ENCODE peak calls at places on chromosomes 16 and 17, in six cellular contexts. H, N, Q, X, V and F are unnamed samples.

GRCh38 chr17:50947844-50948514 is 81.8 kb upstream of the TOB1 start:
- DNase-seq in H (peak; percentile 93), X (no peak), Q (no peak), N (no peak), V (peak; percentile 96), F (no peak)

GRCh38 chr16:87006789-87007745 is 310.1 kb downstream of the C16orf95 start:
- DNase-seq in H (no peak), X (no peak), Q (no peak), V (no peak), N (no peak), F (peak; percentile 50)

GRCh38 chr16:48081656-48082055 is 74.1 kb downstream of the ABCC12 start:
- DNase-seq in V (no peak), Q (peak; percentile 85), H (no peak), X (no peak), N (no peak), F (peak; percentile 97)

GRCh38 chr16:23609929-23610328 is 13.8 kb upstream of the NDUFAB1 start:
- DNase-seq in N (no peak), V (no peak), Q (no peak), X (no peak), H (no peak), F (no peak)

GRCh38 chr17:56754523-56755208 is 79.1 kb downstream of the C17orf67 start:
- DNase-seq in Q (no peak), N (peak; percentile 11), H (no peak), V (no peak), X (peak; percentile 71), F (no peak)

GRCh38 chr16:75062944-75063444 is 53.6 kb downstream of the LDHD start:
- DNase-seq in H (no peak), X (no peak), V (no peak), Q (no peak), N (no peak), F (no peak)

GRCh38 chr16:81842564-81843242 is 63.6 kb downstream of the PLCG2 start:
- DNase-seq in H (no peak), V (no peak), X (no peak), Q (no peak), N (peak; percentile 78), F (no peak)

GRCh38 chr16:15533386-15533785 is 99.0 kb downstream of the BMERB1 start:
- DNase-seq in X (peak; percentile 55), H (no peak), Q (no peak), V (no peak), N (no peak), F (no peak)

GRCh38 chr16:29983420-29984136 is 9.9 kb downstream of the TAOK2 start:
- DNase-seq in H (no peak), N (no peak), X (no peak), V (no peak), Q (no peak), F (no peak)

GRCh38 chr17:6903516-6903915 is 72.0 kb upstream of the TEKT1 start:
- DNase-seq in N (no peak), X (no peak), Q (no peak), V (no peak), H (no peak), F (no peak)

GRCh38 chr16:51056331-51056730 is 94.7 kb downstream of the SALL1 start:
- DNase-seq in Q (no peak), V (no peak), N (no peak), X (no peak), H (no peak), F (no peak)

GRCh38 chr17:29592850-29593545 is at the start of gene ANKRD13B:
- DNase-seq in H (peak; percentile 73), N (peak; percentile 55), X (peak; percentile 85), Q (no peak), V (no peak), F (no peak)

GRCh38 chr17:63821809-63822208 is 5.4 kb upstream of the PSMC5 start:
- DNase-seq in N (no peak), X (no peak), Q (no peak), H (no peak), V (no peak), F (no peak)

GRCh38 chr16:27759947-27760844 is 210.3 kb downstream of the KATNIP start:
- DNase-seq in V (no peak), Q (no peak), N (no peak), X (no peak), H (no peak), F (no peak)

GRCh38 chr16:68306633-68307032 is 4.1 kb downstream of the SLC7A6OS start:
- DNase-seq in X (no peak), Q (no peak), V (no peak), N (no peak), H (no peak), F (no peak)

GRCh38 chr17:81601525-81602120 is 35.3 kb downstream of the NPLOC4 start:
- DNase-seq in X (peak; percentile 77), Q (no peak), H (no peak), V (peak; percentile 29), N (peak; percentile 79), F (peak; percentile 47)

GRCh38 chr16:3695610-3696369 is 21.5 kb downstream of the TRAP1 start:
- DNase-seq in N (peak; percentile 19), Q (no peak), X (no peak), H (no peak), V (peak; percentile 63), F (no peak)

GRCh38 chr17:50487213-50488096 is 8.8 kb downstream of the RSAD1 start:
- DNase-seq in H (no peak), N (no peak), X (no peak), V (peak; percentile 45), Q (no peak), F (no peak)

GRCh38 chr17:17304521-17304985 is 1.4 kb downstream of the NT5M start:
- DNase-seq in Q (no peak), V (no peak), H (no peak), N (peak; percentile 31), X (no peak), F (no peak)

GRCh38 chr16:13909069-13909468 is 10.9 kb upstream of the ERCC4 start:
- DNase-seq in H (no peak), V (no peak), Q (no peak), X (no peak), N (no peak), F (no peak)

GRCh38 chr16:50038756-50039529 is 13.9 kb downstream of the CNEP1R1 start:
- DNase-seq in V (peak; percentile 31), Q (no peak), H (peak; percentile 66), N (no peak), X (peak; percentile 65), F (no peak)

GRCh38 chr16:81410643-81411235 is 33.9 kb upstream of the CMIP start:
- DNase-seq in V (no peak), Q (no peak), N (no peak), X (peak; percentile 77), H (no peak), F (no peak)

GRCh38 chr17:20952183-20952582 is 90.6 kb downstream of the USP22 start:
- DNase-seq in Q (no peak), N (no peak), X (no peak), V (no peak), H (no peak), F (no peak)

GRCh38 chr16:10878644-10879498 is 1.9 kb downstream of the CIITA start:
- DNase-seq in N (peak; percentile 81), V (peak; percentile 75), X (peak; percentile 73), H (peak; percentile 86), Q (no peak), F (no peak)

GRCh38 chr17:38434178-38434665 is 6.0 kb downstream of the ARHGAP23 start:
- DNase-seq in Q (no peak), H (no peak), X (peak; percentile 53), V (no peak), N (no peak), F (no peak)

GRCh38 chr16:69501956-69502457 is 63.8 kb upstream of the NFAT5 start:
- DNase-seq in N (peak; percentile 61), Q (no peak), V (no peak), H (no peak), X (no peak), F (no peak)

GRCh38 chr16:14278749-14279148 is 207.6 kb downstream of the MRTFB start:
- DNase-seq in X (no peak), V (peak; percentile 45), N (no peak), Q (no peak), H (no peak), F (no peak)

GRCh38 chr17:18181358-18181757 is 2.3 kb upstream of the ALKBH5 start:
- DNase-seq in V (no peak), N (no peak), H (no peak), X (no peak), Q (no peak), F (peak; percentile 65)

GRCh38 chr17:76789235-76789788 is 51.4 kb downstream of the MFSD11 start:
- DNase-seq in H (peak; percentile 72), Q (no peak), V (no peak), X (no peak), N (no peak), F (no peak)

GRCh38 chr17:62790554-62790953 is 17.6 kb downstream of the MARCHF10 start:
- DNase-seq in X (peak; percentile 48), N (no peak), H (no peak), V (no peak), Q (no peak), F (peak; percentile 75)
- H3K4me3 ChIP-seq in X (no peak overlapping the region), N (no peak overlapping the region), H (no peak overlapping the region), V (no peak overlapping the region), Q (no peak overlapping the region), F (no peak overlapping the region)

GRCh38 chr16:70725912-70726828 is 40.3 kb upstream of the MTSS2 start:
- DNase-seq in V (no peak), Q (no peak), H (peak; percentile 80), X (no peak), N (no peak), F (no peak)
- H3K4me3 ChIP-seq in V (no peak overlapping the region), Q (no peak overlapping the region), H (no peak overlapping the region), X (no peak overlapping the region), N (no peak overlapping the region), F (no peak overlapping the region)

GRCh38 chr17:78186689-78187595 is at the start of the genes AFMID and TK1:
- DNase-seq in H (peak; percentile 98), Q (peak; percentile 77), V (peak; percentile 99), X (peak; percentile 100), N (peak; percentile 99), F (peak; percentile 88)

GRCh38 chr17:78182504-78182903 is 4.3 kb downstream of the TK1 start:
- DNase-seq in X (peak; percentile 45), N (no peak), V (no peak), Q (no peak), H (no peak), F (no peak)

GRCh38 chr17:78184311-78184710 is 2.5 kb downstream of the TK1 start:
- DNase-seq in V (peak; percentile 85), X (peak; percentile 45), H (no peak), Q (no peak), N (no peak), F (no peak)

GRCh38 chr17:78184868-78185267 is 2.0 kb downstream of the TK1 start:
- DNase-seq in Q (no peak), X (no peak), H (no peak), V (no peak), N (no peak), F (no peak)

GRCh38 chr17:78185981-78186688 is 717 bp downstream of the TK1 start:
- DNase-seq in H (peak; percentile 73), Q (no peak), V (no peak), X (peak; percentile 82), N (peak; percentile 56), F (no peak)
- H3K4me3 ChIP-seq in H (no peak overlapping the region), Q (peak overlapping the region; percentile 97), V (peak overlapping the region; percentile 49), X (peak overlapping the region; percentile 82), N (peak overlapping the region; percentile 75), F (peak overlapping the region; percentile 77)

DNA sequence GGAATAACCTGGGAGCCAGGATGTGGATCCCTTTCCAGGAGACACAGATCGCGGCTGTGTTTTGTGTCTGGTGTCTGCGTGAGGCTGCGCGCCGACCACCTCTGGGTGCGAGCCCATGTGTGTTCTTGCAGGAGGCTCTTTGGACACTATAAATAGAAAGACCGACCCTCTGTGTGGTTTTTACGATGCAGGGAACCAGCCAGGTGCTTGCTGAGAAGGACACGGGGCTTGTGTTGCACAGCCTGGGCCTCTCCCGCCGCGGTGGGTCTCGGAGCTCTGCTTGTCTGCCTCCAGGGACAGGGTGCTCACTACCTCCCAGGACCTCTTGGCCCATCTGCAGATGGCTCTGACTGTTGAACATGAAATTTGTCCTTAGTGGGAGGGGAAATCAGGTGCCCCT is 505 bp upstream of the STX1B start:
- DNase-seq in Q (no peak), X (no peak), H (no peak), V (no peak), N (no peak), F (no peak)
- H3K4me3 ChIP-seq in Q (peak overlapping the region; percentile 50), X (peak overlapping the region; percentile 64), H (no peak overlapping the region), V (peak overlapping the region; percentile 11), N (no peak overlapping the region), F (peak overlapping the region; percentile 52)